ENCODE peak calls at places on chromosomes 5 and 9, in eight cellular contexts. G is HCT116; V is ovary; W is gastrocnemius medialis; P is progenitor cell of endocrine pancreas; T is CD8-positive, alpha-beta T cell; H is prostate gland; Y is keratinocyte. Q is an unnamed sample.

GRCh38 chr5:67222243-67223033 is 25.8 kb upstream of the CD180 start:
- DNase-seq in H (no peak), P (no peak), Y (no peak), T (no peak), G (no peak), V (no peak), W (no peak), Q (no peak)

GRCh38 chr5:151213803-151214613 is 9.9 kb downstream of the CCDC69 start:
- DNase-seq in P (no peak), W (peak; percentile 78), G (no peak), V (peak; percentile 63), H (no peak), Y (no peak), T (peak; percentile 67), Q (peak; percentile 86)

GRCh38 chr9:83410701-83411100 is 127.5 kb downstream of the FRMD3 start:
- DNase-seq in H (no peak), W (no peak), G (no peak), T (no peak), P (no peak), V (no peak), Y (no peak), Q (no peak)

GRCh38 chr9:33468215-33468730 is 5.5 kb downstream of the NOL6 start:
- DNase-seq in W (no peak), V (no peak), H (no peak), G (no peak), T (no peak), P (no peak), Y (no peak), Q (peak; percentile 4)

GRCh38 chr9:114288233-114289051 is 34.5 kb upstream of the ORM1 start:
- DNase-seq in V (peak; percentile 24), W (peak; percentile 8), P (no peak), G (no peak), Y (no peak), T (no peak), H (no peak), Q (peak; percentile 7)

GRCh38 chr9:7315116-7315515 is 484.5 kb downstream of the DMAC1 start:
- DNase-seq in Y (no peak), W (no peak), P (no peak), H (no peak), V (no peak), T (no peak), G (no peak), Q (no peak)

GRCh38 chr5:14264605-14265316 is 121.6 kb downstream of the TRIO start:
- DNase-seq in Y (peak; percentile 82), W (peak; percentile 85), P (peak; percentile 81), H (peak; percentile 89), G (peak; percentile 71), V (peak; percentile 94), T (peak; percentile 16), Q (peak; percentile 95)

GRCh38 chr5:34957857-34958690 is 28.7 kb downstream of the DNAJC21 start:
- DNase-seq in P (no peak), W (no peak), Y (no peak), G (no peak), T (no peak), H (no peak), V (no peak), Q (no peak)

GRCh38 chr9:27377811-27378345 is 80.9 kb upstream of the EQTN start:
- DNase-seq in Y (no peak), H (no peak), W (no peak), G (no peak), P (no peak), V (no peak), T (no peak), Q (no peak)

GRCh38 chr5:179254638-179255271 is 90.5 kb downstream of the ADAMTS2 start:
- DNase-seq in V (no peak), Y (no peak), H (no peak), P (no peak), G (no peak), W (no peak), T (no peak), Q (no peak)

GRCh38 chr5:167920589-167920988 is 370.9 kb upstream of the WWC1 start:
- DNase-seq in T (no peak), H (no peak), P (no peak), Y (no peak), W (no peak), V (no peak), G (no peak), Q (no peak)

GRCh38 chr9:79685576-79685975 is 113.8 kb downstream of the TLE4 start:
- DNase-seq in W (no peak), V (no peak), H (no peak), T (no peak), G (no peak), Y (no peak), P (no peak), Q (no peak)

GRCh38 chr5:65142511-65143011 is 339.2 kb downstream of the ADAMTS6 start:
- DNase-seq in V (no peak), T (no peak), Y (no peak), H (no peak), G (no peak), P (no peak), W (no peak), Q (no peak)

GRCh38 chr5:176955895-176956294 is 50.7 kb downstream of the UIMC1 start:
- DNase-seq in W (no peak), T (no peak), G (no peak), Y (no peak), P (no peak), H (no peak), V (no peak), Q (no peak)

GRCh38 chr5:178540526-178540925 is 49.7 kb downstream of the COL23A1 start:
- DNase-seq in H (no peak), T (no peak), P (no peak), V (no peak), W (no peak), Y (no peak), G (no peak), Q (no peak)

GRCh38 chr9:7374966-7375650 is 424.5 kb downstream of the DMAC1 start:
- DNase-seq in H (no peak), G (no peak), V (no peak), W (no peak), T (no peak), Y (no peak), P (no peak), Q (no peak)

GRCh38 chr9:126703330-126704156 is 89.8 kb downstream of the LMX1B start:
- DNase-seq in H (no peak), G (no peak), T (no peak), P (no peak), V (no peak), W (no peak), Y (no peak), Q (no peak)

GRCh38 chr5:54959673-54960418 is 25.5 kb downstream of the ESM1 start:
- DNase-seq in V (no peak), H (no peak), P (no peak), G (peak; percentile 4), T (no peak), W (no peak), Y (no peak), Q (peak; percentile 9)

GRCh38 chr5:134945041-134945440 is 22.7 kb upstream of the CATSPER3 start:
- DNase-seq in P (no peak), Y (no peak), T (no peak), V (no peak), H (no peak), W (no peak), G (no peak), Q (no peak)

GRCh38 chr9:97873877-97874276 is 20.9 kb downstream of the FOXE1 start:
- DNase-seq in T (no peak), W (no peak), Y (no peak), H (no peak), V (no peak), G (no peak), P (no peak), Q (no peak)

GRCh38 chr9:70761139-70761538 is 346.7 kb upstream of the KLF9 start:
- DNase-seq in G (no peak), P (no peak), Y (no peak), W (no peak), T (no peak), V (no peak), H (no peak), Q (no peak)

GRCh38 chr5:111580956-111581355 is 68.6 kb upstream of the STARD4 start:
- DNase-seq in P (no peak), V (no peak), G (no peak), T (no peak), Y (no peak), H (no peak), W (no peak), Q (no peak)

GRCh38 chr5:58002318-58002717 is 457.6 kb downstream of the PLK2 start:
- DNase-seq in G (no peak), Y (no peak), T (no peak), H (no peak), P (no peak), V (no peak), W (no peak), Q (no peak)

DNA sequence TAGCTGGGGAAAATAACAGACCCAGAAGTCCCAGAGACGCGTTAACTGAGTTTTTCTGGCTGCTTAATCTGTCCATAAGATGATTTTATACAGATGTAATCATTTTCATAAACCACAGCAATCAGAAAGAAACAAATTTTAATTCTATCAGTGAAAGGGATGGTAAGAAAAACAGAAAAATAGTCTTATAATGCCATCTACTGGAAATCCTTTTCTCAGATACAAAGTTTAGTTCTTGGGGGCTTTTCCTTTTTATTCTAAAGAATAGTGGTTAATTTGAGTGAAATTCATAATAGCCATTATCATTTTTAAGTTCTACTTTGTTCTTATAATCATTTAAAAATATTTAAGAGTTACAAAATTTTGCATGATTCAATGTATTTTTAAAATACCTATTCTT is 44.4 kb downstream of the DROSHA start:
- DNase-seq in W (no peak), V (no peak), H (no peak), T (no peak), G (no peak), P (no peak), Y (no peak), Q (no peak)
- TF ChIP-seq CTCF in W (no peak), V (no peak), H (no peak), T (no peak), G (no peak), P (no peak), Y (no peak), Q (no peak)

GRCh38 chr5:165227515-165227914 is 1722.1 kb downstream of the MAT2B start:
- DNase-seq in G (no peak), W (no peak), T (no peak), H (no peak), P (no peak), Y (no peak), V (no peak), Q (no peak)
- TF ChIP-seq CTCF in G (no peak), W (no peak), T (no peak), H (no peak), P (no peak), Y (no peak), V (no peak), Q (no peak)

DNA sequence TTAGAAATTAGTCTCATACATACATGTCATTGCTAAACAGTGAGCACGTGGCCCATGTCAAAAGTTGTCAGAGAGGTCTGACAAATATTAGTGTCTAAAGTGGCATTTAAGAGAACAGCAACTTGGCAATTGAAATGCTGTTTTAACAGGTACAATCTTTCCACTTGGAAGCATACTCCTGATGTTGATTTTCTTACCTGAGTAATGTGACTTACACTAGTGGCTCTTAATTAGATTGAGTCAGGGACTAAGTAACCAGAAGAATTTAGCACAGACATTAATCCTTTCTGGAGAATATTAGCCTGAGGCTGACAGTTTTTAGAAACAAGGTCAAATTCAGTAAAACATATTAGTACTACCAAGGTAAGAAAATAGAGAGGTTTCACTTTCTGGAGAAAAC is 357.0 kb upstream of the ZNF608 start:
- DNase-seq in T (no peak), H (no peak), Y (no peak), V (no peak), P (no peak), W (no peak), G (no peak), Q (no peak)
- TF ChIP-seq CTCF in T (no peak), H (no peak), Y (no peak), V (no peak), P (no peak), W (no peak), G (no peak), Q (no peak)

GRCh38 chr9:104743377-104743985 is 4.0 kb upstream of the NIPSNAP3A start:
- DNase-seq in V (no peak), G (peak; percentile 51), P (no peak), W (no peak), Y (peak; percentile 13), T (no peak), H (peak; percentile 15), Q (no peak)
- TF ChIP-seq CTCF in V (peak; percentile 68), G (peak; percentile 54), P (peak; percentile 81), W (peak; percentile 70), Y (peak; percentile 56), T (peak; percentile 87), H (peak; percentile 70), Q (peak; percentile 63)